ENCODE peak calls at places on chromosome 21, in five cellular contexts. One of them, this sample, is unnamed.

GRCh38 chr21:20388400-20388799 is 609.8 kb upstream of the NCAM2 start:
- DNase-seq in Calu3: no peak
- DNase-seq in lower leg skin: no peak
- DNase-seq in colonic mucosa: no peak
- DNase-seq in tibial nerve: no peak
- DNase-seq in this sample: no peak

GRCh38 chr21:45599146-45599581 is 44.4 kb upstream of the PCBP3 start:
- DNase-seq in Calu3: no peak
- DNase-seq in lower leg skin: no peak
- DNase-seq in colonic mucosa: no peak
- DNase-seq in tibial nerve: no peak
- DNase-seq in this sample: no peak

GRCh38 chr21:45874716-45875415 is 106.7 kb upstream of the COL6A1 start:
- DNase-seq in Calu3: no peak
- DNase-seq in colonic mucosa: peak
- DNase-seq in lower leg skin: peak
- DNase-seq in tibial nerve: no peak
- DNase-seq in this sample: peak

GRCh38 chr21:34128124-34128523 is 54.7 kb downstream of the MRPS6 start:
- DNase-seq in tibial nerve: no peak
- DNase-seq in Calu3: no peak
- DNase-seq in lower leg skin: no peak
- DNase-seq in colonic mucosa: no peak
- DNase-seq in this sample: no peak

GRCh38 chr21:41879190-41879998 is at the start of gene PRDM15:
- DNase-seq in colonic mucosa: peak
- DNase-seq in Calu3: peak
- DNase-seq in lower leg skin: peak
- DNase-seq in tibial nerve: peak
- DNase-seq in this sample: peak

GRCh38 chr21:27250386-27250785 is 283.5 kb upstream of the ADAMTS5 start:
- DNase-seq in Calu3: no peak
- DNase-seq in colonic mucosa: no peak
- DNase-seq in lower leg skin: no peak
- DNase-seq in tibial nerve: no peak
- DNase-seq in this sample: no peak

GRCh38 chr21:38661296-38662223 is 144.2 kb upstream of the ETS2 start:
- DNase-seq in tibial nerve: no peak
- DNase-seq in colonic mucosa: peak
- DNase-seq in Calu3: peak
- DNase-seq in lower leg skin: no peak
- DNase-seq in this sample: no peak

GRCh38 chr21:32135401-32136363 is 143.2 kb downstream of the MIS18A start:
- DNase-seq in colonic mucosa: no peak
- DNase-seq in lower leg skin: no peak
- DNase-seq in tibial nerve: no peak
- DNase-seq in Calu3: no peak
- DNase-seq in this sample: no peak

GRCh38 chr21:44752701-44753235 is 41.4 kb upstream of the TSPEAR start:
- DNase-seq in colonic mucosa: no peak
- DNase-seq in Calu3: peak
- DNase-seq in lower leg skin: no peak
- DNase-seq in tibial nerve: no peak
- DNase-seq in this sample: no peak

GRCh38 chr21:44398499-44398898 is 45.1 kb downstream of the TRPM2 start:
- DNase-seq in lower leg skin: peak
- DNase-seq in tibial nerve: no peak
- DNase-seq in Calu3: no peak
- DNase-seq in colonic mucosa: no peak
- DNase-seq in this sample: no peak

GRCh38 chr21:34198232-34199120 is 125.1 kb downstream of the MRPS6 start:
- DNase-seq in colonic mucosa: no peak
- DNase-seq in Calu3: no peak
- DNase-seq in tibial nerve: no peak
- DNase-seq in lower leg skin: peak
- DNase-seq in this sample: no peak

GRCh38 chr21:44947111-44947929 is 7.5 kb downstream of the SLX9 start:
- DNase-seq in colonic mucosa: no peak
- DNase-seq in tibial nerve: no peak
- DNase-seq in Calu3: no peak
- DNase-seq in lower leg skin: no peak
- DNase-seq in this sample: no peak

GRCh38 chr21:29078884-29079765 is 5.7 kb upstream of the CCT8 start:
- DNase-seq in tibial nerve: peak
- DNase-seq in lower leg skin: no peak
- DNase-seq in Calu3: no peak
- DNase-seq in colonic mucosa: peak
- DNase-seq in this sample: no peak

GRCh38 chr21:43297411-43297981 is 128.7 kb downstream of the CRYAA start:
- DNase-seq in colonic mucosa: no peak
- DNase-seq in lower leg skin: no peak
- DNase-seq in Calu3: no peak
- DNase-seq in tibial nerve: no peak
- DNase-seq in this sample: no peak
- TF ChIP-seq CTCF in colonic mucosa: no peak
- TF ChIP-seq CTCF in lower leg skin: no peak
- TF ChIP-seq CTCF in Calu3: no peak
- TF ChIP-seq CTCF in tibial nerve: no peak
- TF ChIP-seq CTCF in this sample: no peak

DNA sequence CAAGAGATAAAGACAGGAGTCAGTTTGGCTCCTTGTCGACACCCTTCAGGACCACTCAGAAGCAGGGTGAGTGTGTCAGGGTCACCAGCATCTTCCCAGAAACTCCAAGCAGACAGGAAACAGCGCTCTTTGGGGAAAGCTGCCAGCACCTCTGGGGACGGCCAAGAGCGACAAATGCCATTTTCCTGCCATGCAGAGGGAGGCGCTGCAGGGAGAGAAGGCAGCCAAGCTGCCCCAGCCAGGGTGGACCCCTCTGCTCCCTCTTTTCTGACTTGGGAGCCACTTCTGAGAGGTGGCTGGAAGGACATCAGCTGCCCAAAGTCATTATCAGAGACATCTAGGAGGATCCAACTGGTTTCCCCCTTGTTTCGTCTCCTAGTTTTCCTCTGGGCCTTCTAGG is 29.0 kb downstream of the SIM2 start:
- DNase-seq in Calu3: no peak
- DNase-seq in tibial nerve: no peak
- DNase-seq in lower leg skin: peak
- DNase-seq in colonic mucosa: no peak
- DNase-seq in this sample: no peak
- TF ChIP-seq CTCF in Calu3: no peak
- TF ChIP-seq CTCF in tibial nerve: no peak
- TF ChIP-seq CTCF in lower leg skin: no peak
- TF ChIP-seq CTCF in colonic mucosa: no peak
- TF ChIP-seq CTCF in this sample: no peak

GRCh38 chr21:40143822-40144525 is 276.7 kb downstream of the PCP4 start:
- DNase-seq in tibial nerve: peak
- DNase-seq in colonic mucosa: peak
- DNase-seq in Calu3: peak
- DNase-seq in lower leg skin: no peak
- DNase-seq in this sample: no peak
- TF ChIP-seq CTCF in tibial nerve: peak
- TF ChIP-seq CTCF in colonic mucosa: peak
- TF ChIP-seq CTCF in Calu3: peak
- TF ChIP-seq CTCF in lower leg skin: no peak
- TF ChIP-seq CTCF in this sample: no peak

DNA sequence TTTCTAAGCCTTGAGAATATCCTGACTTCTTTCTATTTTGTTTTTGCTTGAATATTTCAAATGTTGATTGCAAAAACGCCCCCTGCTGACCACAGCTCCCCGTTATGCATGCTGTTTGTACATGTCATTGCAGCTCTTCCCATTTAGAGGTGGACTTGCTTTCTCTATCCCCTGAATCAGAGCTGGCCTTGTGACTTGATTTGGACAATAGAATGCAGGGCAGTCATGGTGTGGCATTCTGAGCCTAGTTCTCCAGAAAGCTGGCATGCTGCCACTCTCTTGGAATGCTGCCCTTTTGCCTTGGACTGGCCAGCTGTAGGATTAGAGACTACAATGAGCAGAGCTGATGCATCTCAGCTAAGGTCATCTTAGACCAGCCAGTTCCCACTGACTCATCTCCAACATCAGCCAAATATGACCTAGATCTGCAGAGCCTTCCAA is 1561.5 kb downstream of the MRPL39 start:
- DNase-seq in Calu3: peak
- DNase-seq in tibial nerve: peak
- DNase-seq in colonic mucosa: peak
- DNase-seq in lower leg skin: no peak
- DNase-seq in this sample: peak
- TF ChIP-seq CTCF in Calu3: no peak
- TF ChIP-seq CTCF in tibial nerve: peak
- TF ChIP-seq CTCF in colonic mucosa: no peak
- TF ChIP-seq CTCF in lower leg skin: no peak
- TF ChIP-seq CTCF in this sample: no peak

GRCh38 chr21:18370292-18370691 is 33.3 kb downstream of the TMPRSS15 start:
- DNase-seq in Calu3: no peak
- DNase-seq in lower leg skin: no peak
- DNase-seq in colonic mucosa: no peak
- DNase-seq in tibial nerve: no peak
- DNase-seq in this sample: no peak

GRCh38 chr21:18373631-18374030 is 30.0 kb downstream of the TMPRSS15 start:
- DNase-seq in lower leg skin: no peak
- DNase-seq in colonic mucosa: no peak
- DNase-seq in tibial nerve: no peak
- DNase-seq in Calu3: no peak
- DNase-seq in this sample: no peak

GRCh38 chr21:18368193-18368592 is 35.4 kb downstream of the TMPRSS15 start:
- DNase-seq in lower leg skin: no peak
- DNase-seq in colonic mucosa: no peak
- DNase-seq in Calu3: no peak
- DNase-seq in tibial nerve: no peak
- DNase-seq in this sample: no peak

GRCh38 chr21:18369115-18369514 is 34.5 kb downstream of the TMPRSS15 start:
- DNase-seq in lower leg skin: no peak
- DNase-seq in tibial nerve: no peak
- DNase-seq in Calu3: no peak
- DNase-seq in colonic mucosa: no peak
- DNase-seq in this sample: no peak
- TF ChIP-seq CTCF in lower leg skin: no peak
- TF ChIP-seq CTCF in tibial nerve: no peak
- TF ChIP-seq CTCF in Calu3: no peak
- TF ChIP-seq CTCF in colonic mucosa: no peak
- TF ChIP-seq CTCF in this sample: no peak

GRCh38 chr21:25848309-25848708 is 113.5 kb downstream of the GABPA start:
- DNase-seq in Calu3: no peak
- DNase-seq in tibial nerve: no peak
- DNase-seq in lower leg skin: no peak
- DNase-seq in colonic mucosa: no peak
- DNase-seq in this sample: no peak

GRCh38 chr21:25845729-25846256 is 111.0 kb downstream of the GABPA start:
- DNase-seq in tibial nerve: no peak
- DNase-seq in lower leg skin: no peak
- DNase-seq in Calu3: no peak
- DNase-seq in colonic mucosa: no peak
- DNase-seq in this sample: no peak

GRCh38 chr21:25855591-25855990 is 120.8 kb downstream of the GABPA start:
- DNase-seq in lower leg skin: no peak
- DNase-seq in tibial nerve: no peak
- DNase-seq in Calu3: no peak
- DNase-seq in colonic mucosa: no peak
- DNase-seq in this sample: no peak

DNA sequence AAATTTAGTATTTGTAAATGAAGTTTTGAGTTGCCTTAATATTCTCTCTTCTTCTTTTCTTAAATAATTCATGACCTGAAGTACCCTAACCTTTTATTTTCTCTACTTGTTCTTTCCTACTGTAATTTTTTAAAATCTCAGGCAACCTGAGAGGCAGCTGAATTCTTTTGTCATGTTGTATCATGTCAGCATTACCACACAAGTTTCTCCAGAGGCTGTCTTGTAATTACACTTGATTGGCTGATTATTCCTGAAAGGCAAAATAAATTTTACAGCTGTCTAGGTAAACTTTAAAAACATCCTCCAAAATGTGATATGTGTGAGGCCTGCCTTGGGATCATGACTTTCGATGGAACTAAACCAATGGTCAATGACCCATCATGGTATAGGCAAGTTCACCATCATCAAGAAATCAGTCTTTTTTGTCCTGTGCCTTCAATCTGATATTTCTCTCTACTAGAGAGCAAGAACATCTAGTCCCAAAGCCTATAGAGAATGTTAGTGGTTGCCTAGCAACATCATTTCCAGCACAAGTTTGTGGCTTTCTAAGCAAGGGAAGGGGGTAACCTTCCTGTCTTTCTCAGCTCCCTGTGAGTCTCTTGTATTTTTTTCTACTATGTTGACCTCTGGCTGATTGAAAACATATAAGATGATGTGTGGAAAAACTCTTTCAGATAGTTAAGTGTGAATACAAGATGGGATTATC is 115.5 kb downstream of the GABPA start:
- DNase-seq in Calu3: no peak
- DNase-seq in tibial nerve: no peak
- DNase-seq in colonic mucosa: no peak
- DNase-seq in lower leg skin: no peak
- DNase-seq in this sample: no peak
- TF ChIP-seq CTCF in Calu3: no peak
- TF ChIP-seq CTCF in tibial nerve: no peak
- TF ChIP-seq CTCF in colonic mucosa: no peak
- TF ChIP-seq CTCF in lower leg skin: no peak
- TF ChIP-seq CTCF in this sample: no peak

This sample was measured in omental fat pad.